ENCODE peak calls at places on chromosomes 4 and X, in five cellular contexts. E is A549, J is K562, Q is HepG2, P is H1. H is an unnamed sample. For H3K4me1, the result is how much of the 10 kb centered on the place peaks cover.

GRCh38 chr4:114780205-114780604 is 181.6 kb downstream of the UGT8 start:
- DNase-seq in E (peak), J (no peak), Q (peak), P (no peak), H (peak)

GRCh38 chrX:104137496-104137895 is 19.3 kb downstream of the SLC25A53 start:
- DNase-seq in E (peak), J (peak), Q (no peak), P (no peak), H (peak)

GRCh38 chr4:137454767-137455166 is 77.5 kb downstream of the PCDH18 start:
- DNase-seq in E (no peak), J (no peak), Q (no peak), P (no peak), H (no peak)

GRCh38 chr4:107037188-107037587 is 1.1 kb upstream of the DKK2 start:
- DNase-seq in E (no peak), J (no peak), Q (no peak), P (no peak), H (peak)

GRCh38 chr4:15562623-15563022 is 92.5 kb downstream of the FBXL5 start:
- DNase-seq in E (no peak), J (no peak), Q (no peak), P (no peak), H (no peak)

GRCh38 chr4:74219241-74219640 is 61.3 kb downstream of the MTHFD2L start:
- DNase-seq in E (no peak), J (no peak), Q (no peak), P (no peak), H (no peak)

GRCh38 chr4:34615315-34615714 is 1629.0 kb downstream of the ARAP2 start:
- DNase-seq in E (no peak), J (no peak), Q (no peak), P (no peak), H (no peak)

GRCh38 chrX:77446840-77447239 is 349 bp upstream of the FGF16 start:
- DNase-seq in E (no peak), J (no peak), Q (no peak), P (no peak), H (peak)

GRCh38 chr4:87077834-87078585 is 142.4 kb downstream of the KLHL8 start:
- DNase-seq in E (no peak), J (no peak), Q (no peak), P (no peak), H (peak)

GRCh38 chrX:37488323-37488722 is 83.1 kb upstream of the LANCL3 start:
- DNase-seq in E (no peak), J (no peak), Q (no peak), P (no peak), H (no peak)

GRCh38 chr4:25856756-25857155 is 6.0 kb downstream of the SEL1L3 start:
- DNase-seq in E (no peak), J (no peak), Q (no peak), P (no peak), H (peak)

GRCh38 chr4:15443770-15444169 is 15.9 kb downstream of the C1QTNF7 start:
- DNase-seq in E (no peak), J (no peak), Q (no peak), P (no peak), H (no peak)

GRCh38 chr4:15006416-15007024 is 4.2 kb downstream of the CPEB2 start:
- DNase-seq in E (no peak), J (peak), Q (no peak), P (no peak), H (peak)

GRCh38 chr4:168480991-168481588 is 798 bp upstream of the DDX60L start:
- DNase-seq in E (peak), J (peak), Q (peak), P (no peak), H (peak)

GRCh38 chr4:177964061-177964460 is 521.8 kb upstream of the AGA start:
- DNase-seq in E (no peak), J (no peak), Q (no peak), P (no peak), H (no peak)

GRCh38 chrX:107710617-107711391 is 64.8 kb downstream of the TSC22D3 start:
- DNase-seq in E (peak), J (peak), Q (peak), P (no peak), H (peak)

GRCh38 chrX:56812515-56813105 is 83.6 kb downstream of the NBDY start:
- DNase-seq in E (no peak), J (no peak), Q (no peak), P (no peak), H (peak)

DNA sequence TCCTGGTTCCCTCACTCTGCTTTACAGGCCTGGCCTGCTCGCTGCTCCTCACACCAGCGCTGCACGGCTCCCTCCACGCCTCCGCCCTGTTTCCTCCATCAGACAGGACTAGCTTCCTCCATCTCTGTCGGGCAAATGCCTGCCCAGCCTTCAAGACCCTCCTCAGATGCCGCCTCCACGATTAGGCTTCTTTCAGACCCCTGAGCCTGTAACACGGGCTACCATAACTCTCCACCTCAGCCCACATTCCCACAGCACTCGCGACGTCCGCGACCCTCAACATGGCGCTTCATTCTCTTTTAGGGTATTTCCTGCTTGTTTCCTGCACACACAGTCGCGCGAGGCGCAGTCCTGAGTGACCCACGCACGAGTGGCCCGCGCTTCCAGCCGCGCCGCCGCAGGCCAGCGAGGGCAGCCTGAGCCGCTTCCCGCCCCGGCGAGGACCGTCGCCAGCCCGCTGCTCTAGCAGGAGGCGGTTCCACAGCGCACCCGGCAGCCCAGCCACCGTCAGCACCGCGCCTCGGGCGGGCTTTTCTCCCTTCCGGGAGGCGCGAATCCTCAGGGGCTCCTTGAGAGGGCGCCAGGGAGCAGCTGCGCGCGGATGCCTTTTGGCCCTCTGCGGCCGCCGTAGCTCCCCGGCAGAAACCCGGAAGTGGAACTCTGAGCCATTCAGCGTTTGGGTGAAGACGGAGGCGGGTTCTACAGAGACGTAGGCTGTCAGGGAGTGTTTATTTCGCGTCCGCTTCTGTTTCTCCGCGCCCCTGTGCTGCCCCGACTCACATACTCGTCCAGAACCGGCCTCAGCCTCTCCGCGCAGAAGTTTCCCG is at the start of gene FRG1:
- DNase-seq in E (peak), J (peak), Q (peak), P (peak), H (peak)
- TF ChIP-seq JUN in E (peak), J (peak), Q (peak), P (no peak), H (no peak)

GRCh38 chrX:25022499-25023325 is 6.9 kb upstream of the ARX start:
- DNase-seq in E (no peak), J (no peak), Q (no peak), P (no peak), H (no peak)
- H3K4me1 ChIP-seq in E (under half), J (under half), Q (under half), P (under half), H (under half)

GRCh38 chrX:9532349-9532748 is 67.5 kb downstream of the TBL1X start:
- DNase-seq in E (no peak), J (no peak), Q (no peak), P (no peak), H (no peak)
- TF ChIP-seq JUN in E (no peak), J (no peak), Q (no peak), P (no peak), H (no peak)

DNA sequence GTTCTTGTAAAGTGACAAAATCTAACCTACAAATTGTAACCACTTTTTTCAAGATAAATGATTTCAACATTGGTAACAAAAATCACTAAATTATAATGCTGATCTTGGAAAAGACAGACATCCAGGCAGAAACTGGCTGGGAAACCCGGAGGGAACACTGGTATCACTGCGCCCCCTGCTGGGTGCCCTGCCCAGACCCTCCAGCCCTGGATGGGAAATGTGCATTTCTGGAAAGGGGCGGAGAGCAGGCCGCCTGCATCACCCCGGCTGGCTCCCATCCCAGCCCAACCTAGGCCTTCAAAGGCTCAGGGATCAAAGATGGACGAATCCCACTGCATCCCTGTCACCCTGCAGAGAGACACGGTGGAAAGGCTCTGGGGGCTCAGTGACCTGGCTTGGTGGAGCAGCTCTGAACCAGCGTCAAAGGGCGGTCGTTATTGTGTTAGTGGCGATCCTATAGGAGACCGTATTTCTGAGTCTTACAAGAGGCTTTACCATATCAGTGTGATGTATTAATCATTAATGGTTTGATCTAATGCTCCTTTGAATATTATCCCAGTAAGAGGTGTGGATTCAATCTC is 37.3 kb downstream of the ACOX3 start:
- DNase-seq in E (peak), J (peak), Q (peak), P (peak), H (peak)
- H3K4me1 ChIP-seq in E (under half), J (under half), Q (under half), P (under half), H (under half)

GRCh38 chr4:138751290-138751689 is 264.3 kb upstream of the NOCT start:
- DNase-seq in E (no peak), J (no peak), Q (no peak), P (no peak), H (no peak)
- TF ChIP-seq JUN in E (no peak), J (no peak), Q (no peak), P (no peak), H (no peak)

H was measured in endothelial cell of umbilical vein.